ENCODE peak calls at places on chromosomes 12 and 14, in five cellular contexts. Y is brain microvascular endothelial cell, S is GM20000, Z is neural progenitor cell, W is IMR-90. O is an unnamed sample.

GRCh38 chr14:65486856-65487255 is 74.3 kb downstream of the FUT8 start:
- DNase-seq in S (no peak), Y (peak), Z (no peak), W (peak), O (peak)

GRCh38 chr12:103529306-103529705 is 33.5 kb upstream of the C12orf42 start:
- DNase-seq in W (no peak), Y (no peak), Z (no peak), S (no peak), O (no peak)

GRCh38 chr12:54215990-54216579 is 27.3 kb upstream of the SMUG1 start:
- DNase-seq in Z (no peak), W (no peak), Y (no peak), S (peak), O (no peak)

GRCh38 chr12:23753627-23754358 is 195.7 kb downstream of the SOX5 start:
- DNase-seq in W (no peak), Y (no peak), Z (peak), S (no peak), O (no peak)

GRCh38 chr14:94292872-94293577 is at the start of gene SERPINA10:
- DNase-seq in S (no peak), W (no peak), Z (no peak), Y (no peak), O (no peak)

GRCh38 chr12:126027816-126028215 is 962.6 kb downstream of the AACS start:
- DNase-seq in W (no peak), S (no peak), Z (no peak), Y (no peak), O (no peak)

GRCh38 chr14:32620303-32620702 is 291.2 kb downstream of the AKAP6 start:
- DNase-seq in Y (peak), Z (no peak), W (peak), S (no peak), O (peak)

GRCh38 chr14:105797546-105797945 is 271.2 kb downstream of the TMEM121 start:
- DNase-seq in Y (no peak), Z (no peak), S (no peak), W (no peak), O (no peak)

GRCh38 chr12:5556033-5556614 is 124.2 kb downstream of the NTF3 start:
- DNase-seq in S (no peak), W (no peak), Y (no peak), Z (no peak), O (no peak)

GRCh38 chr14:64725360-64725815 is 21.2 kb downstream of the PLEKHG3 start:
- DNase-seq in Z (peak), Y (no peak), W (no peak), S (no peak), O (no peak)

GRCh38 chr12:84911331-84912190 is 1.0 kb downstream of the SLC6A15 start:
- DNase-seq in Y (peak), Z (peak), S (peak), W (peak), O (peak)

GRCh38 chr12:131012279-131013069 is 58.8 kb downstream of the ADGRD1 start:
- DNase-seq in Z (no peak), S (no peak), Y (no peak), W (no peak), O (no peak)

GRCh38 chr12:92696240-92696639 is 6.5 kb upstream of the PLEKHG7 start:
- DNase-seq in S (no peak), Y (no peak), W (peak), Z (no peak), O (no peak)

GRCh38 chr12:117118838-117119591 is 19.8 kb upstream of the TESC start:
- DNase-seq in S (no peak), Y (no peak), W (no peak), Z (peak), O (no peak)

GRCh38 chr14:40100544-40101196 is 668.4 kb upstream of the FBXO33 start:
- DNase-seq in Z (no peak), S (no peak), Y (no peak), W (no peak), O (no peak)

GRCh38 chr14:75350505-75351060 is 72.0 kb downstream of the FOS start:
- DNase-seq in Z (no peak), W (no peak), Y (no peak), S (no peak), O (no peak)

GRCh38 chr14:105487449-105487985 is 831 bp downstream of the CRIP1 start:
- DNase-seq in W (no peak), S (no peak), Z (peak), Y (no peak), O (no peak)

GRCh38 chr12:124240493-124240892 is 54.4 kb upstream of the RFLNA start:
- DNase-seq in S (peak), W (no peak), Z (peak), Y (peak), O (no peak)

GRCh38 chr12:24293549-24293948 is 344.1 kb upstream of the SOX5 start:
- DNase-seq in W (no peak), Y (no peak), Z (no peak), S (no peak), O (no peak)

GRCh38 chr12:124762791-124763593 is 100.7 kb downstream of the SCARB1 start:
- DNase-seq in W (no peak), S (no peak), Z (no peak), Y (no peak), O (no peak)

GRCh38 chr14:54493293-54493692 is 4.5 kb upstream of the GMFB start:
- DNase-seq in S (no peak), W (no peak), Y (no peak), Z (peak), O (no peak)

GRCh38 chr14:100904307-100905019 is 941 bp upstream of the RTL1 start:
- DNase-seq in W (no peak), S (peak), Z (peak), Y (no peak), O (no peak)
- TF ChIP-seq CTCF in W (peak), S (no peak), Z (peak), Y (peak), O (peak)

DNA sequence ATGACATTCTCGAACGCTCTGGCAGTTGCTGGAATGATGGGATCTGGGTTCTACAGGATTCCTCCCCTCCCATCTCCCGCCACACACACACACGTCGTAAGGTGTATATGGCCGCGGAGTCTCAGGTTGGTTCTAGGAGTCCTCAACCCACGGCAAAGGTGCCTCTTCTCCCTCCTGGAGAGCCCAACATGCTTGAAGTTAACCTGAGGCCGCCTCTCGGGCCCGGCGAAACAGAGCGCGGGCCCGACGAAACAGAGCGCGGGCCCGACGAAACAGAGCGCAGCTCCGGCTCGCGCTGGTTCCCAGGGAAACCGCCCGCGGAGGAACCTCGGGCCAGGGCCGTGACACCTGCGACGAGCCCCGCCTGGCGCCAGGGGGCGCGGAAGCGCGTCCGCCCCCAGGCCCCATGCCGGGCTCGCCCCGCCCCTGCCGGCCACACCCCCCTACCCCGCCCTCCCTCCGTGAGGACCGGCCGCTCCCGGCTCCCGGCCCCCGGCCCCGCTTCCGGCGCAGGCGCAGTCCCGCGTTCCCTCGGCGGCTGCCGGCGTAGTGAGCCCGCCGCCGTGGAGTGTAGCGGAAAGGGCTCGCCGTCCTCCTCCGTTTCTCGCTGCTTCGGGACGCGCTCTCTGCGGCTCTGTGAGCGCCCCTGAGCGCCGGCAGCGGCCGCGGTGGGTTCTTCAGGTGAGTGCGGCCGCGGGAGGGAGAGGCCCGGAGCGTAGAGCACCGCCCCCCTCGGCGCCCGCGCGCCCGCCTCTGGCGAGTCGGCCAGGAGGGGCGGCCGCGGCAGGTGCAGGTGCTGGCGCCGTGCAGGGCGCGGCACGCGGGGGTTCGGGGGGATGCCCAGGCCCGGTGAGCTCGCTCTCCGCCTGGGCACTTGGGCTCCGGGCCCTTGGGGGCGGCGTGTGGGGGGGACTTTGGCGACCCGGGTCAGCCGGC is at the start of gene RAB3IP:
- DNase-seq in S (peak), Z (peak), Y (peak), W (peak), O (peak)
- TF ChIP-seq CTCF in S (peak), Z (peak), Y (peak), W (peak), O (peak)

GRCh38 chr12:10503460-10503859 is 2.2 kb upstream of the EIF2S3B start:
- DNase-seq in S (no peak), W (no peak), Z (no peak), Y (no peak), O (no peak)

GRCh38 chr12:10498042-10498441 is 7.6 kb upstream of the EIF2S3B start:
- DNase-seq in S (no peak), Y (no peak), Z (no peak), W (no peak), O (no peak)

GRCh38 chr12:10497602-10498001 is 8.1 kb upstream of the EIF2S3B start:
- DNase-seq in S (no peak), Y (peak), W (no peak), Z (no peak), O (no peak)

GRCh38 chr12:10505620-10506019 is at the start of gene EIF2S3B:
- DNase-seq in S (no peak), Y (no peak), Z (no peak), W (no peak), O (no peak)

GRCh38 chr12:10501031-10501430 is 4.7 kb upstream of the EIF2S3B start:
- DNase-seq in S (no peak), Y (no peak), W (no peak), Z (no peak), O (no peak)
- TF ChIP-seq CTCF in S (no peak), Y (peak), W (peak), Z (no peak), O (peak)

GRCh38 chr12:79778802-79779201 is 88.0 kb upstream of the PAWR start:
- DNase-seq in W (peak), Y (no peak), S (no peak), Z (no peak), O (no peak)

GRCh38 chr12:79769860-79770485 is 79.2 kb upstream of the PAWR start:
- DNase-seq in Y (no peak), S (no peak), Z (no peak), W (no peak), O (no peak)

GRCh38 chr12:79773896-79774295 is 83.1 kb upstream of the PAWR start:
- DNase-seq in W (no peak), Z (no peak), Y (no peak), S (no peak), O (no peak)

GRCh38 chr12:79776111-79776510 is 85.3 kb upstream of the PAWR start:
- DNase-seq in Y (peak), Z (no peak), W (peak), S (no peak), O (peak)

DNA sequence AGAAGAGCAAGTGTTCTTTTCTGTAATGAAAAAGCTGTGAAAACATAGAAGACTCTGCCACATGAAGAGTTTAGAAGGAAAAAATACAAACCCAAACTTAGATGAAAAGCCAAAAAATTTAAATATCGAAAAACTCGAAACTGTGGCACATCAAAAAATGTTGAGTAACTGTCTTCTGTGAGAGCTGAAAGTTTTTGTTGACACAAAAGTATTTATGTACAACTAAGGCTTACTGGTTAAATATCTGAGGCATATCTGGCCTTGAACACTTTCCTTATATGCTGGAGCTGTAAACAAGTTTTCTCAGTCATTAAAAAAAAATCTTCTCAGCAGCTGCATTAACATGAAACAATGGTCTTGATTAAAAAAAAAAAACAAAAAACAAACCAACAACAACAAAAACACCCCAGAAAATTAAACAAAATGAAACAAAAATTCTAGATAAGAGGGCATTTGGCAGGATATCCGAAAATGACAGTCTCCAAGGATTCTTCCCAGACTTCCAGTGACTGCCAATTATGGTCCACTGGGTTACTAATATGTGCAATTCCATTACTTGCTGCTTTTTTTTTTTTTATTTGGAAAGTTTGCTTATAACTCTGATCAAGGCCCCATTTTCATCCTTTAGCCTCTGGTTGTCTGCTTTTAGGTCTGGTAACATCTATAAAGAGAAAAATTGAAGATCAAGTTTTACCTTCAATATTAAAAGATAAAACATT is 84.8 kb upstream of the PAWR start:
- DNase-seq in S (no peak), Y (no peak), W (no peak), Z (no peak), O (no peak)
- TF ChIP-seq CTCF in S (no peak), Y (no peak), W (no peak), Z (no peak), O (no peak)

DNA sequence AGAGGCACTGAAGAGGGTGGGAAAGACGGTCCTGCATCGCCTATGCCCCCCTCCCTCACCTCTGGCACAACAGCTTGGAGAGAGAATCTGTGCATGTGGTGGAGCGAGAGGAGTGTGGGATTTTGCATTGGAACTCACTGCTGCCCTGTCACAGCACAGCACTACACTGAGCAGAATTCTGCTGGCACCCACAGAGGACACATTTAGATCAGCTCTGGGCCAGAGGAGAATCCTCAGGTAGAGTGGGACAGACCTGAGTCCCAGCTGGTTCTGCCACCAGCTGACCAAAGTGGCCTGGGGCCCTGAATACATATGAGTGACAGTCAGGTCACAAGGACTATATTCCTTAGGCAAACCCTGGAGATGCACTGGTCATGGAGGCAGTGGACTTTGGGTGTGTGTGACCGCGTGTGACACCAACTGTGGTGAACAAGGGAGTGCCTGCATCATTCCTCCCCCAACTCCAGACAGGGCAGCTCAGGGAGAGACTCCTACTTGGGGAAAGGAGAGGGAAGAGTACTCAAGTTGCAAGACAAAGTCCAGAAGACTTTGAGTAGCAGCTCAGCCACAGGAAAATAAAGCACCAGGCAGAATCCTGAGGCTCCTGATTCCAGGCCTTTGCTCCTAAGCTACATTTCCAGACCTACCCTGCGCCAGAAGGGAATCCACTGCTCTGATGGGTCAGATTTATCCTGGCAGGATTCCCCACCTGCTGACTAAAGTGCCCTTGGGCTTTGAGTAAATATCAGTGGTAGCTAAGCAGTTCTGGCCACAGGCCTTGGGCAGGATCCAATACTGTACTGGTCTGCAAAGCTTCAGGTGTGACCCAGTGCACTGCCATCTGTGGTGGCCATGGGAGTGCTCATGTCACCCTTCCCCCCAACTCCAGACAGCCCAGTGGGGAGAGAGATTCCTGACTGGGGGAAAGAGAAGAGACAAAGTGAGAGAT is 10.6 kb upstream of the ACOT1 start:
- DNase-seq in Y (no peak), Z (no peak), W (peak), S (peak), O (peak)
- TF ChIP-seq CTCF in Y (no peak), Z (no peak), W (no peak), S (no peak), O (no peak)

O was measured in HFFc6.